ENCODE peak calls at places on chromosomes 6 and 20, in eight cellular contexts. S is foreskin keratinocyte; I is left ventricle myocardium superior; B is nucleus accumbens; T is GM04504; V is occipital lobe; G is posterior vena cava; W is activated T-helper 1 cell treated with anti-CD3 and anti-CD28 coated beads, Interleukin-2, amount 50 U/mL, for 16 hours. N is an unnamed sample.

GRCh38 chr6:6703720-6704422 is 115.4 kb downstream of the LY86 start:
- DNase-seq in B (no peak), W (no peak), G (no peak), T (no peak), I (no peak), V (no peak), S (no peak), N (no peak)

GRCh38 chr6:1312444-1313363 is 806 bp downstream of the FOXQ1 start:
- DNase-seq in T (no peak), B (no peak), I (no peak), W (no peak), S (peak; percentile 52), V (no peak), G (peak; percentile 82), N (no peak)

GRCh38 chr20:44552950-44553908 is 29.1 kb upstream of the PKIG start:
- DNase-seq in W (no peak), S (peak; percentile 51), I (no peak), V (no peak), T (peak; percentile 63), B (no peak), G (no peak), N (no peak)

GRCh38 chr6:91523511-91523910 is 936.6 kb upstream of the MAP3K7 start:
- DNase-seq in B (no peak), G (no peak), W (no peak), S (peak; percentile 10), I (no peak), V (no peak), T (no peak), N (no peak)

GRCh38 chr20:35394271-35394670 is 17.5 kb downstream of the UQCC1 start:
- DNase-seq in W (no peak), B (peak; percentile 39), V (no peak), G (no peak), I (no peak), T (no peak), S (no peak), N (no peak)

GRCh38 chr6:25842526-25842925 is 10.7 kb upstream of the SLC17A1 start:
- DNase-seq in S (no peak), G (no peak), B (no peak), T (no peak), W (no peak), I (no peak), V (no peak), N (no peak)

GRCh38 chr6:22653980-22654610 is 84.7 kb downstream of the HDGFL1 start:
- DNase-seq in I (no peak), B (no peak), G (no peak), W (no peak), T (no peak), V (no peak), S (no peak), N (no peak)

GRCh38 chr6:50362706-50363105 is 313.0 kb upstream of the DEFB112 start:
- DNase-seq in S (peak; percentile 22), G (no peak), T (no peak), I (no peak), W (no peak), B (no peak), V (no peak), N (no peak)

GRCh38 chr6:105302617-105303128 is 100.2 kb downstream of the PREP start:
- DNase-seq in T (no peak), I (no peak), G (no peak), B (no peak), S (no peak), V (no peak), W (no peak), N (no peak)

GRCh38 chr6:139330271-139330670 is 38.5 kb upstream of the TXLNB start:
- DNase-seq in T (no peak), V (no peak), G (no peak), W (no peak), S (no peak), I (no peak), B (no peak), N (no peak)

GRCh38 chr20:33732166-33732970 is 572 bp downstream of the ZNF341 start:
- DNase-seq in V (peak; percentile 90), B (peak; percentile 87), T (no peak), G (peak; percentile 96), I (peak; percentile 94), S (peak; percentile 60), W (peak; percentile 76), N (no peak)

GRCh38 chr6:40999498-41000070 is 39.4 kb downstream of the UNC5CL start:
- DNase-seq in S (no peak), W (no peak), B (no peak), G (peak; percentile 89), I (peak; percentile 64), T (peak; percentile 36), V (no peak), N (no peak)

GRCh38 chr6:132300323-132300949 is 100.8 kb downstream of the MOXD1 start:
- DNase-seq in T (no peak), V (no peak), W (no peak), S (peak; percentile 26), I (no peak), G (no peak), B (peak; percentile 41), N (no peak)

GRCh38 chr20:25315418-25316210 is 67.7 kb downstream of the PYGB start:
- DNase-seq in S (no peak), T (no peak), I (no peak), G (peak; percentile 40), W (no peak), B (no peak), V (no peak), N (no peak)

GRCh38 chr20:48613926-48614325 is 213.9 kb downstream of the PREX1 start:
- DNase-seq in B (no peak), S (no peak), G (peak; percentile 64), T (no peak), W (no peak), V (no peak), I (no peak), N (no peak)

GRCh38 chr20:12976720-12977633 is 31.8 kb upstream of the SPTLC3 start:
- DNase-seq in G (no peak), S (no peak), V (no peak), W (no peak), I (no peak), B (no peak), T (no peak), N (no peak)

GRCh38 chr20:41182296-41183212 is 45.2 kb downstream of the PLCG1 start:
- DNase-seq in G (peak; percentile 37), I (no peak), B (no peak), V (no peak), W (no peak), T (no peak), S (peak; percentile 74), N (no peak)

GRCh38 chr6:12369781-12370262 is 79.7 kb downstream of the EDN1 start:
- DNase-seq in T (no peak), I (no peak), B (no peak), S (peak; percentile 23), G (no peak), V (no peak), W (no peak), N (no peak)

GRCh38 chr20:43009497-43009896 is 180.2 kb downstream of the PTPRT start:
- DNase-seq in W (no peak), G (no peak), S (no peak), V (no peak), I (no peak), T (no peak), B (no peak), N (no peak)

GRCh38 chr20:62977613-62978558 is 25.4 kb downstream of the SLC17A9 start:
- DNase-seq in G (no peak), B (no peak), W (peak; percentile 63), I (no peak), V (no peak), T (no peak), S (no peak), N (no peak)

GRCh38 chr6:93424303-93425064 is 5.1 kb upstream of the EPHA7 start:
- DNase-seq in B (no peak), T (no peak), W (no peak), G (no peak), S (no peak), I (no peak), V (no peak), N (no peak)

GRCh38 chr6:11645016-11645415 is 107.5 kb downstream of the TMEM170B start:
- DNase-seq in I (no peak), G (no peak), B (no peak), W (no peak), S (no peak), V (no peak), T (no peak), N (no peak)

GRCh38 chr6:25472314-25472713 is 179.7 kb upstream of the SCGN start:
- DNase-seq in V (no peak), W (no peak), B (no peak), T (no peak), I (no peak), G (no peak), S (no peak), N (peak; percentile 24)

GRCh38 chr20:4064118-4064962 is 49.0 kb upstream of the RNF24 start:
- DNase-seq in V (peak; percentile 44), I (peak; percentile 95), W (no peak), T (peak; percentile 96), B (peak; percentile 21), S (peak; percentile 70), G (peak; percentile 96), N (no peak)

GRCh38 chr6:13674533-13675190 is 37.0 kb downstream of the RANBP9 start:
- DNase-seq in T (no peak), V (no peak), B (no peak), G (no peak), W (no peak), I (no peak), S (no peak), N (no peak)

GRCh38 chr6:122610690-122611455 is 668 bp downstream of the PKIB start:
- DNase-seq in S (no peak), V (no peak), G (peak; percentile 80), I (peak; percentile 46), B (no peak), T (no peak), W (no peak), N (peak; percentile 17)

N was measured in D721Med.